ENCODE peak calls at places on chromosomes 5 and 9, in seven cellular contexts. One of them, this sample, is unnamed.
A peak's percentile ranks its signal among the peaks of the same experiment; 100 is the strongest.

GRCh38 chr9:72628191-72628590 is 106.8 kb downstream of the TMC1 start:
- DNase-seq in endothelial cell: no peak
- DNase-seq in left cardiac atrium: no peak
- DNase-seq in psoas muscle: no peak
- DNase-seq in DMS153: no peak
- DNase-seq in fibroblast of mammary gland: peak; percentile 37
- DNase-seq in HS-5: no peak
- DNase-seq in this sample: no peak

GRCh38 chr5:135386886-135387628 is 12.0 kb downstream of the MACROH2A1 start:
- DNase-seq in endothelial cell: no peak
- DNase-seq in left cardiac atrium: no peak
- DNase-seq in psoas muscle: no peak
- DNase-seq in DMS153: no peak
- DNase-seq in fibroblast of mammary gland: peak; percentile 95
- DNase-seq in HS-5: peak; percentile 91
- DNase-seq in this sample: no peak

GRCh38 chr9:106859957-106860715 is 2.8 kb upstream of the ZNF462 start:
- DNase-seq in endothelial cell: peak; percentile 63
- DNase-seq in left cardiac atrium: peak; percentile 65
- DNase-seq in psoas muscle: peak; percentile 34
- DNase-seq in DMS153: no peak
- DNase-seq in fibroblast of mammary gland: no peak
- DNase-seq in HS-5: no peak
- DNase-seq in this sample: no peak

GRCh38 chr9:16721972-16722371 is 148.5 kb downstream of the BNC2 start:
- DNase-seq in endothelial cell: no peak
- DNase-seq in left cardiac atrium: peak; percentile 59
- DNase-seq in psoas muscle: peak; percentile 60
- DNase-seq in DMS153: no peak
- DNase-seq in fibroblast of mammary gland: peak; percentile 98
- DNase-seq in HS-5: no peak
- DNase-seq in this sample: no peak

GRCh38 chr5:143315929-143316328 is 87.6 kb downstream of the NR3C1 start:
- DNase-seq in endothelial cell: no peak
- DNase-seq in left cardiac atrium: no peak
- DNase-seq in psoas muscle: no peak
- DNase-seq in DMS153: no peak
- DNase-seq in fibroblast of mammary gland: peak; percentile 48
- DNase-seq in HS-5: no peak
- DNase-seq in this sample: no peak

GRCh38 chr9:127838375-127839078 is 15.9 kb downstream of the ENG start:
- DNase-seq in endothelial cell: peak; percentile 69
- DNase-seq in left cardiac atrium: peak; percentile 95
- DNase-seq in psoas muscle: peak; percentile 90
- DNase-seq in DMS153: no peak
- DNase-seq in fibroblast of mammary gland: peak; percentile 98
- DNase-seq in HS-5: peak; percentile 92
- DNase-seq in this sample: no peak

GRCh38 chr5:169006878-169007790 is 293.8 kb downstream of the SLIT3 start:
- DNase-seq in endothelial cell: no peak
- DNase-seq in left cardiac atrium: no peak
- DNase-seq in psoas muscle: no peak
- DNase-seq in DMS153: no peak
- DNase-seq in fibroblast of mammary gland: peak; percentile 47
- DNase-seq in HS-5: peak; percentile 29
- DNase-seq in this sample: no peak

GRCh38 chr9:114364123-114364522 is 23.7 kb downstream of the AKNA start:
- DNase-seq in endothelial cell: no peak
- DNase-seq in left cardiac atrium: no peak
- DNase-seq in psoas muscle: no peak
- DNase-seq in DMS153: no peak
- DNase-seq in fibroblast of mammary gland: peak; percentile 90
- DNase-seq in HS-5: peak; percentile 31
- DNase-seq in this sample: no peak

GRCh38 chr5:1129725-1130082 is 17.8 kb upstream of the SLC12A7 start:
- DNase-seq in endothelial cell: no peak
- DNase-seq in left cardiac atrium: no peak
- DNase-seq in psoas muscle: no peak
- DNase-seq in DMS153: no peak
- DNase-seq in fibroblast of mammary gland: no peak
- DNase-seq in HS-5: no peak
- DNase-seq in this sample: no peak

GRCh38 chr9:124698265-124698664 is 72.8 kb downstream of the NR6A1 start:
- DNase-seq in endothelial cell: no peak
- DNase-seq in left cardiac atrium: no peak
- DNase-seq in psoas muscle: no peak
- DNase-seq in DMS153: no peak
- DNase-seq in fibroblast of mammary gland: peak; percentile 59
- DNase-seq in HS-5: no peak
- DNase-seq in this sample: no peak

GRCh38 chr5:154737667-154738320 is 17.4 kb upstream of the LARP1 start:
- DNase-seq in endothelial cell: no peak
- DNase-seq in left cardiac atrium: no peak
- DNase-seq in psoas muscle: no peak
- DNase-seq in DMS153: no peak
- DNase-seq in fibroblast of mammary gland: no peak
- DNase-seq in HS-5: no peak
- DNase-seq in this sample: no peak

GRCh38 chr9:124216474-124217176 is 41.1 kb upstream of the NEK6 start:
- DNase-seq in endothelial cell: no peak
- DNase-seq in left cardiac atrium: no peak
- DNase-seq in psoas muscle: no peak
- DNase-seq in DMS153: no peak
- DNase-seq in fibroblast of mammary gland: no peak
- DNase-seq in HS-5: no peak
- DNase-seq in this sample: no peak

GRCh38 chr9:135648494-135649410 is 9.4 kb upstream of the GLT6D1 start:
- DNase-seq in endothelial cell: no peak
- DNase-seq in left cardiac atrium: no peak
- DNase-seq in psoas muscle: no peak
- DNase-seq in DMS153: no peak
- DNase-seq in fibroblast of mammary gland: no peak
- DNase-seq in HS-5: no peak
- DNase-seq in this sample: no peak